ENCODE peak calls at places on chromosomes 13 and 19, in seven cellular contexts. M, I, G, D, H, Z and X are unnamed samples.

GRCh38 chr13:93723316-93723715 is 496.7 kb downstream of the GPC6 start:
- DNase-seq in M (no peak), I (no peak), G (peak; percentile 24), D (peak; percentile 15), H (no peak), Z (no peak), X (no peak)

GRCh38 chr13:104487006-104487405 is 1420.8 kb upstream of the SLC10A2 start:
- DNase-seq in M (no peak), I (no peak), G (no peak), D (no peak), H (no peak), Z (no peak), X (no peak)

GRCh38 chr19:16025108-16026101 is 50.9 kb upstream of the TPM4 start:
- DNase-seq in M (no peak), I (no peak), G (peak; percentile 65), D (no peak), H (peak; percentile 55), Z (no peak), X (peak; percentile 66)

GRCh38 chr19:57351867-57352266 is 796 bp downstream of the ZNF304 start:
- DNase-seq in M (no peak), I (no peak), G (peak; percentile 36), D (no peak), H (no peak), Z (no peak), X (peak; percentile 13)

GRCh38 chr19:18418725-18419194 is 438 bp upstream of the SSBP4 start:
- DNase-seq in M (peak; percentile 55), I (no peak), G (no peak), D (no peak), H (no peak), Z (peak; percentile 72), X (no peak)

GRCh38 chr19:46745521-46746280 is at the start of gene FKRP:
- DNase-seq in M (peak; percentile 31), I (peak; percentile 17), G (peak; percentile 77), D (no peak), H (no peak), Z (peak; percentile 23), X (no peak)

GRCh38 chr13:43269037-43269476 is 245.7 kb downstream of the DNAJC15 start:
- DNase-seq in M (no peak), I (no peak), G (peak; percentile 89), D (no peak), H (peak; percentile 84), Z (no peak), X (peak; percentile 31)

GRCh38 chr19:13621413-13621812 is 115.1 kb upstream of the CACNA1A start:
- DNase-seq in M (peak; percentile 75), I (no peak), G (peak; percentile 61), D (no peak), H (no peak), Z (no peak), X (peak; percentile 77)

GRCh38 chr13:79775830-79776229 is 294.9 kb downstream of the NDFIP2 start:
- DNase-seq in M (no peak), I (no peak), G (peak; percentile 77), D (no peak), H (no peak), Z (no peak), X (peak; percentile 46)

GRCh38 chr13:50326271-50326670 is 311.0 kb downstream of the KCNRG start:
- DNase-seq in M (no peak), I (no peak), G (no peak), D (no peak), H (no peak), Z (no peak), X (no peak)

GRCh38 chr19:18861235-18861634 is 29.5 kb downstream of the UPF1 start:
- DNase-seq in M (no peak), I (no peak), G (no peak), D (no peak), H (no peak), Z (no peak), X (no peak)

GRCh38 chr19:54325194-54325621 is 12.2 kb upstream of the LILRA5 start:
- DNase-seq in M (peak; percentile 34), I (peak; percentile 59), G (peak; percentile 38), D (no peak), H (no peak), Z (no peak), X (peak; percentile 51)

GRCh38 chr13:67238277-67238859 is 8.2 kb upstream of the PCDH9 start:
- DNase-seq in M (no peak), I (no peak), G (peak; percentile 73), D (no peak), H (no peak), Z (no peak), X (no peak)

GRCh38 chr13:76225815-76226489 is 589.8 kb downstream of the LMO7 start:
- DNase-seq in M (no peak), I (no peak), G (peak; percentile 9), D (no peak), H (peak; percentile 65), Z (no peak), X (no peak)

GRCh38 chr19:5064896-5065295 is 96.0 kb downstream of the KDM4B start:
- DNase-seq in M (no peak), I (no peak), G (no peak), D (no peak), H (no peak), Z (no peak), X (no peak)

GRCh38 chr13:40770934-40771618 is at the start of gene MRPS31:
- DNase-seq in M (peak; percentile 95), I (peak; percentile 95), G (peak; percentile 97), D (peak; percentile 78), H (peak; percentile 97), Z (peak; percentile 91), X (peak; percentile 98)